ENCODE peak calls at places on chromosomes 2 and 18, in ten cellular contexts. B, L, K, X, J, Z, I, H, G and U are unnamed samples.

GRCh38 chr2:191376981-191377629 is 131.9 kb downstream of the MYO1B start:
- DNase-seq in Z (no peak), K (no peak), B (peak), I (peak), X (peak), L (no peak), G (peak), H (no peak), J (peak), U (no peak)

GRCh38 chr2:128028668-128029054 is 802 bp upstream of the SAP130 start:
- DNase-seq in B (no peak), K (no peak), H (no peak), G (no peak), X (no peak), L (no peak), I (no peak), J (no peak), Z (no peak), U (no peak)

GRCh38 chr18:47830772-47831171 is 99.7 kb downstream of the SMAD2 start:
- DNase-seq in B (no peak), L (no peak), X (no peak), Z (no peak), J (no peak), G (no peak), I (no peak), K (no peak), H (no peak), U (no peak)

GRCh38 chr18:24268784-24269550 is 128.7 kb downstream of the OSBPL1A start:
- DNase-seq in K (no peak), Z (no peak), J (no peak), G (no peak), H (no peak), B (no peak), L (no peak), I (no peak), X (no peak), U (no peak)

GRCh38 chr2:188721784-188722183 is 252.4 kb upstream of the COL3A1 start:
- DNase-seq in Z (no peak), K (no peak), L (no peak), J (no peak), G (no peak), I (no peak), H (no peak), B (no peak), X (no peak), U (no peak)

GRCh38 chr2:239822146-239822945 is 202.8 kb downstream of the NDUFA10 start:
- DNase-seq in X (no peak), G (no peak), J (no peak), H (no peak), Z (no peak), K (no peak), B (no peak), L (no peak), I (no peak), U (no peak)

GRCh38 chr2:177501186-177501585 is 108.6 kb downstream of the AGPS start:
- DNase-seq in L (no peak), B (no peak), G (no peak), Z (no peak), X (no peak), J (no peak), I (no peak), K (no peak), H (no peak), U (no peak)

GRCh38 chr2:1055014-1055595 is 104.5 kb downstream of the SNTG2 start:
- DNase-seq in K (no peak), B (peak), J (peak), G (no peak), I (peak), Z (no peak), H (no peak), X (no peak), L (no peak), U (no peak)

GRCh38 chr18:47294801-47295200 is 43.3 kb upstream of the SKOR2 start:
- DNase-seq in L (no peak), I (no peak), J (no peak), Z (no peak), K (no peak), G (no peak), H (no peak), B (no peak), X (no peak), U (no peak)

GRCh38 chr2:188338463-188338862 is 46.8 kb downstream of the GULP1 start:
- DNase-seq in L (no peak), B (no peak), K (no peak), I (no peak), G (no peak), J (no peak), X (no peak), H (no peak), Z (no peak), U (no peak)

GRCh38 chr2:128237081-128237534 is 81.6 kb downstream of the HS6ST1 start:
- DNase-seq in L (no peak), G (no peak), Z (no peak), B (no peak), I (no peak), H (no peak), J (peak), K (no peak), X (no peak), U (no peak)

GRCh38 chr2:106841886-106842645 is 43.9 kb downstream of the ST6GAL2 start:
- DNase-seq in Z (no peak), J (no peak), B (no peak), H (no peak), G (no peak), I (no peak), X (no peak), L (no peak), K (no peak), U (no peak)

GRCh38 chr2:33475381-33476099 is 909 bp upstream of the RASGRP3 start:
- DNase-seq in K (peak), B (peak), L (peak), H (peak), X (peak), Z (peak), J (peak), I (peak), G (peak), U (peak)

GRCh38 chr2:74695663-74696062 is 41.6 kb downstream of the SEMA4F start:
- DNase-seq in Z (no peak), K (no peak), L (no peak), B (no peak), X (no peak), I (no peak), G (no peak), J (no peak), H (no peak), U (no peak)

GRCh38 chr2:9781252-9781651 is 62.0 kb upstream of the TAF1B start:
- DNase-seq in I (no peak), G (no peak), H (no peak), B (peak), L (no peak), Z (no peak), X (no peak), J (no peak), K (no peak), U (no peak)

GRCh38 chr18:36745219-36745975 is 83.4 kb downstream of the TPGS2 start:
- DNase-seq in X (no peak), G (no peak), K (no peak), J (no peak), Z (no peak), L (no peak), H (no peak), I (no peak), B (peak), U (no peak)

GRCh38 chr2:112703684-112704083 is 17.1 kb upstream of the NT5DC4 start:
- DNase-seq in B (no peak), X (no peak), Z (no peak), G (no peak), H (no peak), K (no peak), J (no peak), I (no peak), L (no peak), U (no peak)

GRCh38 chr2:168729455-168729854 is 73.0 kb upstream of the NOSTRIN start:
- DNase-seq in G (no peak), B (no peak), I (no peak), Z (no peak), L (no peak), J (no peak), H (no peak), X (no peak), K (no peak), U (no peak)

GRCh38 chr2:183541766-183542165 is 417.5 kb downstream of the NUP35 start:
- DNase-seq in B (no peak), G (no peak), L (no peak), I (peak), X (peak), K (no peak), J (no peak), H (no peak), Z (no peak), U (no peak)

GRCh38 chr18:43060020-43060419 is 55.5 kb downstream of the RIT2 start:
- DNase-seq in B (no peak), L (no peak), G (no peak), H (no peak), K (no peak), I (no peak), Z (no peak), J (no peak), X (peak), U (no peak)

GRCh38 chr18:58567453-58568196 is 61.3 kb downstream of the ALPK2 start:
- DNase-seq in Z (no peak), H (no peak), X (peak), G (no peak), I (no peak), B (peak), L (no peak), J (peak), K (no peak), U (no peak)

GRCh38 chr2:28950941-28951630 is 30.0 kb upstream of the TOGARAM2 start:
- DNase-seq in B (no peak), L (no peak), X (no peak), Z (no peak), G (no peak), J (no peak), K (no peak), H (no peak), I (no peak), U (no peak)

GRCh38 chr2:128378231-128379020 is 59.8 kb upstream of the HS6ST1 start:
- DNase-seq in G (no peak), Z (no peak), H (no peak), J (no peak), L (no peak), X (no peak), I (no peak), K (no peak), B (no peak), U (no peak)

GRCh38 chr2:43226558-43226954 is at the start of gene ZFP36L2:
- DNase-seq in H (peak), G (peak), Z (peak), B (peak), L (peak), J (peak), I (peak), K (peak), X (no peak), U (peak)

GRCh38 chr2:229431331-229431954 is 160.4 kb upstream of the PID1 start:
- DNase-seq in J (peak), H (no peak), G (no peak), B (no peak), Z (no peak), X (peak), L (no peak), K (no peak), I (no peak), U (no peak)

GRCh38 chr2:130819915-130820861 is 16.5 kb upstream of the ARHGEF4 start:
- DNase-seq in K (no peak), Z (no peak), G (peak), B (no peak), X (no peak), I (no peak), J (no peak), H (no peak), L (no peak), U (no peak)

GRCh38 chr2:10721344-10722251 is at the start of gene ATP6V1C2:
- DNase-seq in L (no peak), I (no peak), K (no peak), J (no peak), X (no peak), G (no peak), Z (peak), H (no peak), B (no peak), U (no peak)

GRCh38 chr2:220077488-220077887 is 450.1 kb downstream of the SLC4A3 start:
- DNase-seq in Z (no peak), H (no peak), I (peak), K (no peak), J (peak), L (no peak), G (no peak), X (no peak), B (peak), U (no peak)

GRCh38 chr2:45435316-45435715 is 175.8 kb downstream of the SRBD1 start:
- DNase-seq in X (peak), I (peak), G (no peak), B (peak), J (peak), L (no peak), H (no peak), Z (no peak), K (no peak), U (no peak)

GRCh38 chr2:196918927-196919326 is 7.6 kb downstream of the PGAP1 start:
- DNase-seq in B (no peak), H (no peak), K (no peak), X (no peak), G (no peak), I (no peak), J (no peak), Z (no peak), L (no peak), U (no peak)